ENCODE peak calls at places on chromosomes 7 and 10, in four cellular contexts. One of them, this sample, is unnamed.
A peak's percentile ranks its signal among the peaks of the same experiment; 100 is the strongest.

GRCh38 chr10:117807441-117807840 is 239.3 kb downstream of the RAB11FIP2 start:
- DNase-seq in activated naive CD8-positive, alpha-beta T cell treated with anti-CD3 and anti-CD28 coated beads for 36 hours: no peak
- DNase-seq in GM23248: no peak
- DNase-seq in NCI-H2171 treated with DMSO at 0.1 percent for 48 hours: peak; percentile 2
- DNase-seq in this sample: no peak

GRCh38 chr10:70561051-70561450 is 41.5 kb downstream of the PRF1 start:
- DNase-seq in activated naive CD8-positive, alpha-beta T cell treated with anti-CD3 and anti-CD28 coated beads for 36 hours: no peak
- DNase-seq in NCI-H2171 treated with DMSO at 0.1 percent for 48 hours: no peak
- DNase-seq in GM23248: peak; percentile 25
- DNase-seq in this sample: no peak

GRCh38 chr7:117012284-117013174 is 59.2 kb downstream of the ST7 start:
- DNase-seq in activated naive CD8-positive, alpha-beta T cell treated with anti-CD3 and anti-CD28 coated beads for 36 hours: no peak
- DNase-seq in GM23248: peak; percentile 68
- DNase-seq in NCI-H2171 treated with DMSO at 0.1 percent for 48 hours: peak; percentile 55
- DNase-seq in this sample: no peak

GRCh38 chr7:124713086-124713485 is 52.5 kb downstream of the GPR37 start:
- DNase-seq in activated naive CD8-positive, alpha-beta T cell treated with anti-CD3 and anti-CD28 coated beads for 36 hours: no peak
- DNase-seq in NCI-H2171 treated with DMSO at 0.1 percent for 48 hours: no peak
- DNase-seq in GM23248: no peak
- DNase-seq in this sample: no peak

GRCh38 chr10:78686444-78687060 is 382.2 kb upstream of the ZMIZ1 start:
- DNase-seq in activated naive CD8-positive, alpha-beta T cell treated with anti-CD3 and anti-CD28 coated beads for 36 hours: no peak
- DNase-seq in NCI-H2171 treated with DMSO at 0.1 percent for 48 hours: no peak
- DNase-seq in GM23248: no peak
- DNase-seq in this sample: no peak

GRCh38 chr10:11869743-11870460 is 46.7 kb downstream of the PROSER2 start:
- DNase-seq in NCI-H2171 treated with DMSO at 0.1 percent for 48 hours: no peak
- DNase-seq in GM23248: peak; percentile 33
- DNase-seq in activated naive CD8-positive, alpha-beta T cell treated with anti-CD3 and anti-CD28 coated beads for 36 hours: no peak
- DNase-seq in this sample: no peak

GRCh38 chr10:120600871-120601644 is 144.0 kb downstream of the PLPP4 start:
- DNase-seq in activated naive CD8-positive, alpha-beta T cell treated with anti-CD3 and anti-CD28 coated beads for 36 hours: peak; percentile 3
- DNase-seq in GM23248: peak; percentile 40
- DNase-seq in NCI-H2171 treated with DMSO at 0.1 percent for 48 hours: no peak
- DNase-seq in this sample: no peak

GRCh38 chr7:75662579-75663301 is 76.0 kb downstream of the HIP1 start:
- DNase-seq in activated naive CD8-positive, alpha-beta T cell treated with anti-CD3 and anti-CD28 coated beads for 36 hours: no peak
- DNase-seq in NCI-H2171 treated with DMSO at 0.1 percent for 48 hours: no peak
- DNase-seq in GM23248: no peak
- DNase-seq in this sample: no peak

GRCh38 chr7:26664735-26665420 is 199.5 kb downstream of the SKAP2 start:
- DNase-seq in NCI-H2171 treated with DMSO at 0.1 percent for 48 hours: no peak
- DNase-seq in GM23248: peak; percentile 50
- DNase-seq in activated naive CD8-positive, alpha-beta T cell treated with anti-CD3 and anti-CD28 coated beads for 36 hours: peak; percentile 22
- DNase-seq in this sample: no peak

GRCh38 chr7:107949443-107949935 is 53.5 kb downstream of the LAMB1 start:
- DNase-seq in GM23248: no peak
- DNase-seq in activated naive CD8-positive, alpha-beta T cell treated with anti-CD3 and anti-CD28 coated beads for 36 hours: no peak
- DNase-seq in NCI-H2171 treated with DMSO at 0.1 percent for 48 hours: no peak
- DNase-seq in this sample: no peak

GRCh38 chr7:106371629-106372028 is 86.8 kb upstream of the NAMPT start:
- DNase-seq in activated naive CD8-positive, alpha-beta T cell treated with anti-CD3 and anti-CD28 coated beads for 36 hours: no peak
- DNase-seq in GM23248: no peak
- DNase-seq in NCI-H2171 treated with DMSO at 0.1 percent for 48 hours: no peak
- DNase-seq in this sample: no peak

GRCh38 chr10:104057717-104058116 is 28.0 kb downstream of the COL17A1 start:
- DNase-seq in activated naive CD8-positive, alpha-beta T cell treated with anti-CD3 and anti-CD28 coated beads for 36 hours: no peak
- DNase-seq in NCI-H2171 treated with DMSO at 0.1 percent for 48 hours: no peak
- DNase-seq in GM23248: no peak
- DNase-seq in this sample: no peak

GRCh38 chr10:79179404-79180309 is 110.9 kb downstream of the ZMIZ1 start:
- DNase-seq in NCI-H2171 treated with DMSO at 0.1 percent for 48 hours: peak; percentile 22
- DNase-seq in GM23248: peak; percentile 53
- DNase-seq in activated naive CD8-positive, alpha-beta T cell treated with anti-CD3 and anti-CD28 coated beads for 36 hours: no peak
- DNase-seq in this sample: no peak

GRCh38 chr7:249979-250378 is 40.0 kb upstream of the FOXL3 start:
- DNase-seq in GM23248: no peak
- DNase-seq in NCI-H2171 treated with DMSO at 0.1 percent for 48 hours: no peak
- DNase-seq in activated naive CD8-positive, alpha-beta T cell treated with anti-CD3 and anti-CD28 coated beads for 36 hours: no peak
- DNase-seq in this sample: no peak

GRCh38 chr7:19621740-19622139 is 87.1 kb downstream of the POLR1F start:
- DNase-seq in NCI-H2171 treated with DMSO at 0.1 percent for 48 hours: no peak
- DNase-seq in GM23248: peak; percentile 12
- DNase-seq in activated naive CD8-positive, alpha-beta T cell treated with anti-CD3 and anti-CD28 coated beads for 36 hours: no peak
- DNase-seq in this sample: no peak

GRCh38 chr10:60810437-60811182 is 32.3 kb downstream of the CDK1 start:
- DNase-seq in NCI-H2171 treated with DMSO at 0.1 percent for 48 hours: no peak
- DNase-seq in activated naive CD8-positive, alpha-beta T cell treated with anti-CD3 and anti-CD28 coated beads for 36 hours: no peak
- DNase-seq in GM23248: peak; percentile 70
- DNase-seq in this sample: no peak

GRCh38 chr7:27400168-27400567 is 157.6 kb downstream of the EVX1 start:
- DNase-seq in activated naive CD8-positive, alpha-beta T cell treated with anti-CD3 and anti-CD28 coated beads for 36 hours: no peak
- DNase-seq in GM23248: no peak
- DNase-seq in NCI-H2171 treated with DMSO at 0.1 percent for 48 hours: no peak
- DNase-seq in this sample: no peak

GRCh38 chr7:24978837-24979469 is 1.0 kb downstream of the OSBPL3 start:
- DNase-seq in activated naive CD8-positive, alpha-beta T cell treated with anti-CD3 and anti-CD28 coated beads for 36 hours: no peak
- DNase-seq in NCI-H2171 treated with DMSO at 0.1 percent for 48 hours: peak; percentile 56
- DNase-seq in GM23248: no peak
- DNase-seq in this sample: no peak

GRCh38 chr7:91692800-91693199 is 187.7 kb downstream of the MTERF1 start:
- DNase-seq in GM23248: peak; percentile 38
- DNase-seq in NCI-H2171 treated with DMSO at 0.1 percent for 48 hours: no peak
- DNase-seq in activated naive CD8-positive, alpha-beta T cell treated with anti-CD3 and anti-CD28 coated beads for 36 hours: no peak
- DNase-seq in this sample: no peak

GRCh38 chr7:120833551-120833950 is 24.4 kb downstream of the TSPAN12 start:
- DNase-seq in GM23248: no peak
- DNase-seq in NCI-H2171 treated with DMSO at 0.1 percent for 48 hours: no peak
- DNase-seq in activated naive CD8-positive, alpha-beta T cell treated with anti-CD3 and anti-CD28 coated beads for 36 hours: no peak
- DNase-seq in this sample: no peak

GRCh38 chr7:103051520-103051919 is 23.1 kb downstream of the FBXL13 start:
- DNase-seq in activated naive CD8-positive, alpha-beta T cell treated with anti-CD3 and anti-CD28 coated beads for 36 hours: no peak
- DNase-seq in NCI-H2171 treated with DMSO at 0.1 percent for 48 hours: no peak
- DNase-seq in GM23248: no peak
- DNase-seq in this sample: no peak

GRCh38 chr7:6179620-6180343 is 92.6 kb downstream of the CYTH3 start:
- DNase-seq in NCI-H2171 treated with DMSO at 0.1 percent for 48 hours: no peak
- DNase-seq in GM23248: no peak
- DNase-seq in activated naive CD8-positive, alpha-beta T cell treated with anti-CD3 and anti-CD28 coated beads for 36 hours: no peak
- DNase-seq in this sample: no peak

GRCh38 chr10:6314620-6315205 is 112.0 kb downstream of the PFKFB3 start:
- DNase-seq in GM23248: no peak
- DNase-seq in activated naive CD8-positive, alpha-beta T cell treated with anti-CD3 and anti-CD28 coated beads for 36 hours: no peak
- DNase-seq in NCI-H2171 treated with DMSO at 0.1 percent for 48 hours: no peak
- DNase-seq in this sample: no peak

GRCh38 chr7:14821757-14822480 is 80.6 kb downstream of the DGKB start:
- DNase-seq in activated naive CD8-positive, alpha-beta T cell treated with anti-CD3 and anti-CD28 coated beads for 36 hours: no peak
- DNase-seq in GM23248: peak; percentile 56
- DNase-seq in NCI-H2171 treated with DMSO at 0.1 percent for 48 hours: no peak
- DNase-seq in this sample: no peak

GRCh38 chr7:104791065-104791464 is 222.9 kb upstream of the KMT2E start:
- DNase-seq in NCI-H2171 treated with DMSO at 0.1 percent for 48 hours: no peak
- DNase-seq in GM23248: no peak
- DNase-seq in activated naive CD8-positive, alpha-beta T cell treated with anti-CD3 and anti-CD28 coated beads for 36 hours: no peak
- DNase-seq in this sample: no peak

GRCh38 chr10:46544989-46545791 is 11.3 kb downstream of the GPRIN2 start:
- DNase-seq in NCI-H2171 treated with DMSO at 0.1 percent for 48 hours: no peak
- DNase-seq in GM23248: peak; percentile 57
- DNase-seq in activated naive CD8-positive, alpha-beta T cell treated with anti-CD3 and anti-CD28 coated beads for 36 hours: no peak
- DNase-seq in this sample: no peak

GRCh38 chr10:101902032-101902799 is 58.6 kb upstream of the KCNIP2 start:
- DNase-seq in GM23248: no peak
- DNase-seq in NCI-H2171 treated with DMSO at 0.1 percent for 48 hours: peak; percentile 44
- DNase-seq in activated naive CD8-positive, alpha-beta T cell treated with anti-CD3 and anti-CD28 coated beads for 36 hours: no peak
- DNase-seq in this sample: no peak

GRCh38 chr10:21161090-21161625 is 264.0 kb upstream of the NEBL start:
- DNase-seq in NCI-H2171 treated with DMSO at 0.1 percent for 48 hours: no peak
- DNase-seq in GM23248: no peak
- DNase-seq in activated naive CD8-positive, alpha-beta T cell treated with anti-CD3 and anti-CD28 coated beads for 36 hours: no peak
- DNase-seq in this sample: no peak

GRCh38 chr7:129613016-129613337 is 1.5 kb downstream of the NRF1 start:
- DNase-seq in GM23248: no peak
- DNase-seq in activated naive CD8-positive, alpha-beta T cell treated with anti-CD3 and anti-CD28 coated beads for 36 hours: no peak
- DNase-seq in NCI-H2171 treated with DMSO at 0.1 percent for 48 hours: no peak
- DNase-seq in this sample: no peak

GRCh38 chr10:27884185-27884630 is 114.7 kb downstream of the ODAD2 start:
- DNase-seq in NCI-H2171 treated with DMSO at 0.1 percent for 48 hours: no peak
- DNase-seq in activated naive CD8-positive, alpha-beta T cell treated with anti-CD3 and anti-CD28 coated beads for 36 hours: peak; percentile 5
- DNase-seq in GM23248: no peak
- DNase-seq in this sample: no peak

GRCh38 chr10:24255907-24256306 is 47.0 kb downstream of the KIAA1217 start:
- DNase-seq in GM23248: peak; percentile 6
- DNase-seq in NCI-H2171 treated with DMSO at 0.1 percent for 48 hours: peak; percentile 86
- DNase-seq in activated naive CD8-positive, alpha-beta T cell treated with anti-CD3 and anti-CD28 coated beads for 36 hours: no peak
- DNase-seq in this sample: no peak

GRCh38 chr7:12943781-12944180 is 256.3 kb downstream of the ARL4A start:
- DNase-seq in GM23248: no peak
- DNase-seq in NCI-H2171 treated with DMSO at 0.1 percent for 48 hours: no peak
- DNase-seq in activated naive CD8-positive, alpha-beta T cell treated with anti-CD3 and anti-CD28 coated beads for 36 hours: no peak
- DNase-seq in this sample: no peak

GRCh38 chr10:13589316-13589715 is 2.6 kb downstream of the PRPF18 start:
- DNase-seq in GM23248: peak; percentile 15
- DNase-seq in activated naive CD8-positive, alpha-beta T cell treated with anti-CD3 and anti-CD28 coated beads for 36 hours: no peak
- DNase-seq in NCI-H2171 treated with DMSO at 0.1 percent for 48 hours: no peak
- DNase-seq in this sample: no peak

This sample was measured in amniotic stem cell.